ENCODE peak calls at places on chromosomes 4 and X, in four cellular contexts. One of them, this sample, is unnamed.

GRCh38 chr4:5710065-5710961 is 688 bp upstream of the EVC start:
- DNase-seq in retina: peak; percentile 74
- DNase-seq in ureter: no peak
- DNase-seq in activated naive CD4-positive, alpha-beta T cell treated with anti-CD3 and anti-CD28 coated beads, Interleukin-2, amount 10 ng/mL, durations not matched to agents 7 days and 5 days: no peak
- DNase-seq in this sample: no peak

GRCh38 chr4:180665994-180666818 is 1577.0 kb upstream of the TENM3 start:
- DNase-seq in retina: peak; percentile 65
- DNase-seq in ureter: no peak
- DNase-seq in activated naive CD4-positive, alpha-beta T cell treated with anti-CD3 and anti-CD28 coated beads, Interleukin-2, amount 10 ng/mL, durations not matched to agents 7 days and 5 days: peak; percentile 20
- DNase-seq in this sample: peak; percentile 27

GRCh38 chr4:84146300-84146942 is 352.7 kb downstream of the NKX6-1 start:
- DNase-seq in ureter: no peak
- DNase-seq in retina: no peak
- DNase-seq in activated naive CD4-positive, alpha-beta T cell treated with anti-CD3 and anti-CD28 coated beads, Interleukin-2, amount 10 ng/mL, durations not matched to agents 7 days and 5 days: no peak
- DNase-seq in this sample: no peak

GRCh38 chrX:153827903-153828302 is 2.4 kb downstream of the PDZD4 start:
- DNase-seq in ureter: no peak
- DNase-seq in activated naive CD4-positive, alpha-beta T cell treated with anti-CD3 and anti-CD28 coated beads, Interleukin-2, amount 10 ng/mL, durations not matched to agents 7 days and 5 days: no peak
- DNase-seq in retina: no peak
- DNase-seq in this sample: no peak

GRCh38 chr4:81196126-81196650 is 18.8 kb downstream of the PRKG2 start:
- DNase-seq in retina: no peak
- DNase-seq in activated naive CD4-positive, alpha-beta T cell treated with anti-CD3 and anti-CD28 coated beads, Interleukin-2, amount 10 ng/mL, durations not matched to agents 7 days and 5 days: no peak
- DNase-seq in ureter: no peak
- DNase-seq in this sample: no peak

GRCh38 chrX:30822068-30822671 is 66.9 kb downstream of the TAB3 start:
- DNase-seq in ureter: no peak
- DNase-seq in retina: no peak
- DNase-seq in activated naive CD4-positive, alpha-beta T cell treated with anti-CD3 and anti-CD28 coated beads, Interleukin-2, amount 10 ng/mL, durations not matched to agents 7 days and 5 days: no peak
- DNase-seq in this sample: no peak

GRCh38 chrX:21974011-21974385 is 33.5 kb downstream of the SMS start:
- DNase-seq in ureter: no peak
- DNase-seq in activated naive CD4-positive, alpha-beta T cell treated with anti-CD3 and anti-CD28 coated beads, Interleukin-2, amount 10 ng/mL, durations not matched to agents 7 days and 5 days: no peak
- DNase-seq in retina: no peak
- DNase-seq in this sample: peak; percentile 94

GRCh38 chrX:7941390-7942042 is 14.3 kb upstream of the PNPLA4 start:
- DNase-seq in activated naive CD4-positive, alpha-beta T cell treated with anti-CD3 and anti-CD28 coated beads, Interleukin-2, amount 10 ng/mL, durations not matched to agents 7 days and 5 days: no peak
- DNase-seq in retina: peak; percentile 54
- DNase-seq in ureter: no peak
- DNase-seq in this sample: peak; percentile 4

GRCh38 chr4:24024597-24024996 is 134.8 kb upstream of the PPARGC1A start:
- DNase-seq in activated naive CD4-positive, alpha-beta T cell treated with anti-CD3 and anti-CD28 coated beads, Interleukin-2, amount 10 ng/mL, durations not matched to agents 7 days and 5 days: no peak
- DNase-seq in ureter: no peak
- DNase-seq in retina: no peak
- DNase-seq in this sample: no peak

GRCh38 chr4:103372002-103372558 is 173.9 kb upstream of the CENPE start:
- DNase-seq in activated naive CD4-positive, alpha-beta T cell treated with anti-CD3 and anti-CD28 coated beads, Interleukin-2, amount 10 ng/mL, durations not matched to agents 7 days and 5 days: no peak
- DNase-seq in retina: no peak
- DNase-seq in ureter: no peak
- DNase-seq in this sample: no peak

GRCh38 chr4:37908488-37909343 is 17.8 kb downstream of the TBC1D1 start:
- DNase-seq in activated naive CD4-positive, alpha-beta T cell treated with anti-CD3 and anti-CD28 coated beads, Interleukin-2, amount 10 ng/mL, durations not matched to agents 7 days and 5 days: no peak
- DNase-seq in retina: no peak
- DNase-seq in ureter: no peak
- DNase-seq in this sample: no peak

GRCh38 chrX:147699061-147699460 is 212.7 kb upstream of the FMR1 start:
- DNase-seq in ureter: no peak
- DNase-seq in retina: no peak
- DNase-seq in activated naive CD4-positive, alpha-beta T cell treated with anti-CD3 and anti-CD28 coated beads, Interleukin-2, amount 10 ng/mL, durations not matched to agents 7 days and 5 days: no peak
- DNase-seq in this sample: no peak

GRCh38 chr4:123170843-123171242 is 225.8 kb upstream of the SPRY1 start:
- DNase-seq in activated naive CD4-positive, alpha-beta T cell treated with anti-CD3 and anti-CD28 coated beads, Interleukin-2, amount 10 ng/mL, durations not matched to agents 7 days and 5 days: no peak
- DNase-seq in retina: no peak
- DNase-seq in ureter: no peak
- DNase-seq in this sample: no peak

GRCh38 chr4:188246488-188246887 is 107.2 kb downstream of the TRIML1 start:
- DNase-seq in retina: no peak
- DNase-seq in ureter: no peak
- DNase-seq in activated naive CD4-positive, alpha-beta T cell treated with anti-CD3 and anti-CD28 coated beads, Interleukin-2, amount 10 ng/mL, durations not matched to agents 7 days and 5 days: no peak
- DNase-seq in this sample: no peak

GRCh38 chr4:153265311-153266047 is 61.2 kb downstream of the TRIM2 start:
- DNase-seq in ureter: no peak
- DNase-seq in retina: no peak
- DNase-seq in activated naive CD4-positive, alpha-beta T cell treated with anti-CD3 and anti-CD28 coated beads, Interleukin-2, amount 10 ng/mL, durations not matched to agents 7 days and 5 days: no peak
- DNase-seq in this sample: no peak

GRCh38 chr4:83771113-83771705 is 235.3 kb downstream of the GPAT3 start:
- DNase-seq in ureter: no peak
- DNase-seq in activated naive CD4-positive, alpha-beta T cell treated with anti-CD3 and anti-CD28 coated beads, Interleukin-2, amount 10 ng/mL, durations not matched to agents 7 days and 5 days: no peak
- DNase-seq in retina: peak; percentile 51
- DNase-seq in this sample: peak; percentile 70

GRCh38 chrX:107429090-107429489 is 20.4 kb upstream of the FRMPD3 start:
- DNase-seq in retina: no peak
- DNase-seq in ureter: no peak
- DNase-seq in activated naive CD4-positive, alpha-beta T cell treated with anti-CD3 and anti-CD28 coated beads, Interleukin-2, amount 10 ng/mL, durations not matched to agents 7 days and 5 days: peak; percentile 52
- DNase-seq in this sample: peak; percentile 75

GRCh38 chrX:123803331-123803983 is 56.4 kb upstream of the XIAP start:
- DNase-seq in activated naive CD4-positive, alpha-beta T cell treated with anti-CD3 and anti-CD28 coated beads, Interleukin-2, amount 10 ng/mL, durations not matched to agents 7 days and 5 days: peak; percentile 29
- DNase-seq in ureter: no peak
- DNase-seq in retina: no peak
- DNase-seq in this sample: peak; percentile 95

GRCh38 chr4:5474756-5475155 is 233.6 kb downstream of the EVC2 start:
- DNase-seq in activated naive CD4-positive, alpha-beta T cell treated with anti-CD3 and anti-CD28 coated beads, Interleukin-2, amount 10 ng/mL, durations not matched to agents 7 days and 5 days: no peak
- DNase-seq in retina: no peak
- DNase-seq in ureter: no peak
- DNase-seq in this sample: no peak

GRCh38 chrX:153643431-153644351 is 3.3 kb upstream of the DUSP9 start:
- DNase-seq in ureter: peak; percentile 41
- DNase-seq in retina: no peak
- DNase-seq in activated naive CD4-positive, alpha-beta T cell treated with anti-CD3 and anti-CD28 coated beads, Interleukin-2, amount 10 ng/mL, durations not matched to agents 7 days and 5 days: peak; percentile 34
- DNase-seq in this sample: no peak

GRCh38 chr4:71290074-71290473 is 48.7 kb upstream of the SLC4A4 start:
- DNase-seq in activated naive CD4-positive, alpha-beta T cell treated with anti-CD3 and anti-CD28 coated beads, Interleukin-2, amount 10 ng/mL, durations not matched to agents 7 days and 5 days: no peak
- DNase-seq in retina: no peak
- DNase-seq in ureter: no peak
- DNase-seq in this sample: no peak

GRCh38 chr4:46955601-46956000 is 37.8 kb downstream of the GABRA4 start:
- DNase-seq in activated naive CD4-positive, alpha-beta T cell treated with anti-CD3 and anti-CD28 coated beads, Interleukin-2, amount 10 ng/mL, durations not matched to agents 7 days and 5 days: no peak
- DNase-seq in retina: no peak
- DNase-seq in ureter: no peak
- DNase-seq in this sample: no peak

GRCh38 chr4:70564033-70564432 is 28.0 kb upstream of the AMBN start:
- DNase-seq in activated naive CD4-positive, alpha-beta T cell treated with anti-CD3 and anti-CD28 coated beads, Interleukin-2, amount 10 ng/mL, durations not matched to agents 7 days and 5 days: no peak
- DNase-seq in ureter: no peak
- DNase-seq in retina: no peak
- DNase-seq in this sample: no peak

GRCh38 chrX:72240976-72241375 is 2.1 kb upstream of the ERCC6L start:
- DNase-seq in activated naive CD4-positive, alpha-beta T cell treated with anti-CD3 and anti-CD28 coated beads, Interleukin-2, amount 10 ng/mL, durations not matched to agents 7 days and 5 days: no peak
- DNase-seq in retina: no peak
- DNase-seq in ureter: no peak
- DNase-seq in this sample: no peak

GRCh38 chr4:40354158-40354557 is 19.0 kb downstream of the CHRNA9 start:
- DNase-seq in ureter: no peak
- DNase-seq in retina: no peak
- DNase-seq in activated naive CD4-positive, alpha-beta T cell treated with anti-CD3 and anti-CD28 coated beads, Interleukin-2, amount 10 ng/mL, durations not matched to agents 7 days and 5 days: no peak
- DNase-seq in this sample: no peak

GRCh38 chrX:68139791-68140190 is 293.5 kb downstream of the OPHN1 start:
- DNase-seq in retina: no peak
- DNase-seq in ureter: no peak
- DNase-seq in activated naive CD4-positive, alpha-beta T cell treated with anti-CD3 and anti-CD28 coated beads, Interleukin-2, amount 10 ng/mL, durations not matched to agents 7 days and 5 days: no peak
- DNase-seq in this sample: no peak

GRCh38 chr4:18398661-18399060 is 377.1 kb upstream of the LCORL start:
- DNase-seq in ureter: no peak
- DNase-seq in activated naive CD4-positive, alpha-beta T cell treated with anti-CD3 and anti-CD28 coated beads, Interleukin-2, amount 10 ng/mL, durations not matched to agents 7 days and 5 days: no peak
- DNase-seq in retina: peak; percentile 80
- DNase-seq in this sample: no peak

GRCh38 chr4:139593091-139593564 is 37.1 kb upstream of the SETD7 start:
- DNase-seq in retina: peak; percentile 66
- DNase-seq in activated naive CD4-positive, alpha-beta T cell treated with anti-CD3 and anti-CD28 coated beads, Interleukin-2, amount 10 ng/mL, durations not matched to agents 7 days and 5 days: no peak
- DNase-seq in ureter: no peak
- DNase-seq in this sample: no peak

GRCh38 chrX:69262036-69262905 is 97.0 kb upstream of the PJA1 start:
- DNase-seq in retina: no peak
- DNase-seq in ureter: no peak
- DNase-seq in activated naive CD4-positive, alpha-beta T cell treated with anti-CD3 and anti-CD28 coated beads, Interleukin-2, amount 10 ng/mL, durations not matched to agents 7 days and 5 days: no peak
- DNase-seq in this sample: no peak

GRCh38 chr4:30720656-30721352 is 635 bp downstream of the PCDH7 start:
- DNase-seq in ureter: peak; percentile 43
- DNase-seq in retina: peak; percentile 91
- DNase-seq in activated naive CD4-positive, alpha-beta T cell treated with anti-CD3 and anti-CD28 coated beads, Interleukin-2, amount 10 ng/mL, durations not matched to agents 7 days and 5 days: no peak
- DNase-seq in this sample: no peak

GRCh38 chr4:75752637-75753036 is 28.3 kb downstream of the USO1 start:
- DNase-seq in retina: no peak
- DNase-seq in ureter: no peak
- DNase-seq in activated naive CD4-positive, alpha-beta T cell treated with anti-CD3 and anti-CD28 coated beads, Interleukin-2, amount 10 ng/mL, durations not matched to agents 7 days and 5 days: no peak
- DNase-seq in this sample: no peak

GRCh38 chrX:9825129-9825865 is 39.1 kb downstream of the SHROOM2 start:
- DNase-seq in retina: no peak
- DNase-seq in activated naive CD4-positive, alpha-beta T cell treated with anti-CD3 and anti-CD28 coated beads, Interleukin-2, amount 10 ng/mL, durations not matched to agents 7 days and 5 days: no peak
- DNase-seq in ureter: no peak
- DNase-seq in this sample: no peak

GRCh38 chr4:7721984-7722551 is 217.6 kb downstream of the AFAP1 start:
- DNase-seq in activated naive CD4-positive, alpha-beta T cell treated with anti-CD3 and anti-CD28 coated beads, Interleukin-2, amount 10 ng/mL, durations not matched to agents 7 days and 5 days: no peak
- DNase-seq in ureter: no peak
- DNase-seq in retina: no peak
- DNase-seq in this sample: peak; percentile 24

GRCh38 chrX:16671005-16671404 is 21.0 kb downstream of the S100G start:
- DNase-seq in ureter: no peak
- DNase-seq in retina: peak; percentile 11
- DNase-seq in activated naive CD4-positive, alpha-beta T cell treated with anti-CD3 and anti-CD28 coated beads, Interleukin-2, amount 10 ng/mL, durations not matched to agents 7 days and 5 days: peak; percentile 50
- DNase-seq in this sample: peak; percentile 65

GRCh38 chrX:10350991-10351390 is 194.2 kb downstream of the CLCN4 start:
- DNase-seq in activated naive CD4-positive, alpha-beta T cell treated with anti-CD3 and anti-CD28 coated beads, Interleukin-2, amount 10 ng/mL, durations not matched to agents 7 days and 5 days: no peak
- DNase-seq in ureter: no peak
- DNase-seq in retina: no peak
- DNase-seq in this sample: no peak

GRCh38 chr4:20341121-20341758 is 89.5 kb downstream of the SLIT2 start:
- DNase-seq in activated naive CD4-positive, alpha-beta T cell treated with anti-CD3 and anti-CD28 coated beads, Interleukin-2, amount 10 ng/mL, durations not matched to agents 7 days and 5 days: no peak
- DNase-seq in ureter: no peak
- DNase-seq in retina: no peak
- DNase-seq in this sample: no peak

GRCh38 chrX:22538581-22538980 is 265.9 kb downstream of the CBLL2 start:
- DNase-seq in retina: no peak
- DNase-seq in ureter: no peak
- DNase-seq in activated naive CD4-positive, alpha-beta T cell treated with anti-CD3 and anti-CD28 coated beads, Interleukin-2, amount 10 ng/mL, durations not matched to agents 7 days and 5 days: no peak
- DNase-seq in this sample: no peak

GRCh38 chr4:127505203-127505602 is 127.6 kb upstream of the INTU start:
- DNase-seq in activated naive CD4-positive, alpha-beta T cell treated with anti-CD3 and anti-CD28 coated beads, Interleukin-2, amount 10 ng/mL, durations not matched to agents 7 days and 5 days: no peak
- DNase-seq in retina: no peak
- DNase-seq in ureter: no peak
- DNase-seq in this sample: no peak

This sample was measured in HT-29.